ENCODE peak calls at places on chromosomes 2 and 18, in seven cellular contexts. U is T-cell, Y is OCI-LY7, J is NCI-H1694 treated with DMSO at 0.1 percent for 48 hours, A is ascending aorta, M is ureter, G is K562. T is an unnamed sample.
A peak's percentile ranks its signal among the peaks of the same experiment; 100 is the strongest.

GRCh38 chr2:37770797-37771196 is 99.4 kb upstream of the CDC42EP3 start:
- DNase-seq in G (no peak), Y (no peak), A (no peak), U (no peak), J (no peak), M (no peak), T (no peak)

GRCh38 chr2:237688081-237688480 is 60.7 kb downstream of the LRRFIP1 start:
- DNase-seq in U (no peak), G (no peak), M (no peak), Y (no peak), A (no peak), J (no peak), T (no peak)

GRCh38 chr2:226758886-226759660 is 40.5 kb downstream of the IRS1 start:
- DNase-seq in Y (no peak), A (no peak), G (no peak), M (no peak), U (no peak), J (peak; percentile 26), T (no peak)

GRCh38 chr18:55790296-55790695 is 202.3 kb upstream of the TCF4 start:
- DNase-seq in G (no peak), U (no peak), M (no peak), J (no peak), A (no peak), Y (no peak), T (no peak)

GRCh38 chr2:154546341-154546740 is 152.2 kb upstream of the KCNJ3 start:
- DNase-seq in A (no peak), Y (no peak), M (no peak), J (no peak), U (no peak), G (no peak), T (no peak)

GRCh38 chr2:118016911-118017310 is 3.0 kb upstream of the CCDC93 start:
- DNase-seq in A (no peak), Y (no peak), J (no peak), U (no peak), G (no peak), M (no peak), T (no peak)

GRCh38 chr2:55918856-55919255 is 4.7 kb downstream of the EFEMP1 start:
- DNase-seq in A (no peak), J (no peak), Y (no peak), M (no peak), U (no peak), G (no peak), T (no peak)

GRCh38 chr2:46547223-46548102 is 68.1 kb downstream of the TMEM247 start:
- DNase-seq in U (no peak), Y (no peak), A (no peak), M (no peak), J (no peak), G (no peak), T (no peak)

GRCh38 chr2:214808481-214808931 is 977 bp downstream of the BARD1 start:
- DNase-seq in A (no peak), U (no peak), M (no peak), Y (peak; percentile 8), G (no peak), J (no peak), T (no peak)

GRCh38 chr2:2743164-2743571 is 412.1 kb upstream of the MYT1L start:
- DNase-seq in Y (no peak), U (no peak), J (peak; percentile 74), G (no peak), M (no peak), A (peak; percentile 55), T (no peak)

GRCh38 chr2:105518897-105519296 is 120.0 kb upstream of the FHL2 start:
- DNase-seq in J (no peak), Y (no peak), G (peak; percentile 49), M (no peak), U (no peak), A (no peak), T (peak; percentile 56)

GRCh38 chr2:73832905-73833304 is 4.1 kb downstream of the STAMBP start:
- DNase-seq in G (peak; percentile 49), Y (peak; percentile 23), U (no peak), J (no peak), M (no peak), A (no peak), T (no peak)

GRCh38 chr18:13539050-13539449 is 187.3 kb downstream of the FAM210A start:
- DNase-seq in U (peak; percentile 66), G (no peak), J (no peak), Y (peak; percentile 40), A (no peak), M (peak; percentile 50), T (peak; percentile 19)

GRCh38 chr2:238467772-238468171 is 41.0 kb downstream of the ASB1 start:
- DNase-seq in Y (no peak), U (no peak), G (no peak), A (no peak), J (no peak), M (no peak), T (no peak)

T was measured in osteocyte.